ENCODE peak calls at places on chromosomes 4 and X, in eight cellular contexts. B, V, T, K, O, C, J and U are unnamed samples.

GRCh38 chr4:81314897-81315470 is 100.0 kb upstream of the PRKG2 start:
- DNase-seq in V (no peak), B (no peak), C (no peak), T (peak), J (no peak), K (no peak), O (no peak), U (peak)

GRCh38 chr4:7019367-7019766 is 23.8 kb upstream of the TADA2B start:
- DNase-seq in V (no peak), T (no peak), J (no peak), O (no peak), K (no peak), B (no peak), C (no peak), U (no peak)

GRCh38 chr4:141686929-141687328 is 50.5 kb downstream of the IL15 start:
- DNase-seq in O (no peak), K (no peak), T (no peak), C (no peak), J (no peak), V (no peak), B (no peak), U (no peak)

GRCh38 chrX:123561439-123562215 is 171.2 kb downstream of the THOC2 start:
- DNase-seq in V (no peak), K (no peak), O (no peak), C (no peak), J (no peak), T (no peak), B (no peak), U (no peak)

GRCh38 chr4:156609421-156609820 is 362.2 kb downstream of the PDGFC start:
- DNase-seq in V (no peak), K (no peak), J (no peak), C (no peak), O (no peak), B (no peak), T (no peak), U (no peak)

GRCh38 chr4:3318561-3319021 is 25.8 kb downstream of the RGS12 start:
- DNase-seq in B (no peak), J (no peak), V (no peak), K (no peak), O (no peak), C (no peak), T (no peak), U (no peak)

GRCh38 chr4:15303052-15303641 is 124.7 kb upstream of the C1QTNF7 start:
- DNase-seq in C (peak), O (no peak), B (no peak), V (peak), J (peak), K (no peak), T (peak), U (peak)

GRCh38 chrX:23770142-23770541 is 12.8 kb upstream of the SAT1 start:
- DNase-seq in B (no peak), K (no peak), T (no peak), O (no peak), C (no peak), V (no peak), J (no peak), U (no peak)

GRCh38 chr4:126702747-126703146 is 930.0 kb upstream of the INTU start:
- DNase-seq in T (no peak), C (no peak), J (no peak), V (no peak), B (no peak), K (no peak), O (no peak), U (no peak)

GRCh38 chr4:168507178-168507577 is 10.3 kb downstream of the PALLD start:
- DNase-seq in J (no peak), T (no peak), O (no peak), V (no peak), C (no peak), K (no peak), B (no peak), U (no peak)

GRCh38 chrX:7828594-7828993 is 14.4 kb upstream of the VCX start:
- DNase-seq in B (no peak), V (no peak), J (peak), O (no peak), T (no peak), K (no peak), C (no peak), U (no peak)

GRCh38 chr4:76931576-76932276 is 17.8 kb upstream of the SEPTIN11 start:
- DNase-seq in J (no peak), B (no peak), K (no peak), C (no peak), T (no peak), V (no peak), O (no peak), U (no peak)

GRCh38 chr4:184814686-184815045 is 11.1 kb downstream of the ACSL1 start:
- DNase-seq in J (no peak), T (no peak), C (peak), O (no peak), B (no peak), K (no peak), V (no peak), U (no peak)

GRCh38 chr4:81466841-81467671 is 4.7 kb downstream of the RASGEF1B start:
- DNase-seq in K (peak), C (no peak), B (peak), T (peak), O (peak), J (peak), V (no peak), U (no peak)

GRCh38 chr4:124640037-124640730 is 72.3 kb downstream of the ANKRD50 start:
- DNase-seq in O (no peak), B (no peak), K (no peak), V (peak), J (peak), T (peak), C (peak), U (peak)

GRCh38 chrX:39518451-39519212 is 579.1 kb downstream of the BCOR start:
- DNase-seq in O (peak), V (no peak), T (no peak), C (no peak), K (no peak), J (no peak), B (no peak), U (no peak)

GRCh38 chr4:87908341-87908740 is 67.2 kb upstream of the SPP1 start:
- DNase-seq in J (no peak), V (no peak), O (no peak), C (no peak), T (no peak), K (no peak), B (no peak), U (no peak)

GRCh38 chr4:1050486-1051213 is 39.2 kb downstream of the FGFRL1 start:
- DNase-seq in C (no peak), B (no peak), J (no peak), O (no peak), K (no peak), T (no peak), V (no peak), U (no peak)

GRCh38 chr4:186570193-186570996 is 15.0 kb upstream of the MTNR1A start:
- DNase-seq in K (no peak), T (peak), C (no peak), J (no peak), O (no peak), V (no peak), B (no peak), U (peak)

GRCh38 chr4:47413515-47413914 is 50.0 kb downstream of the COMMD8 start:
- DNase-seq in C (no peak), J (no peak), T (peak), K (no peak), B (no peak), V (no peak), O (no peak), U (peak)

GRCh38 chrX:100895365-100896075 is 21.4 kb upstream of the NOX1 start:
- DNase-seq in O (peak), B (no peak), V (no peak), K (no peak), T (no peak), C (peak), J (peak), U (no peak)

GRCh38 chr4:74316397-74316796 is 8.1 kb downstream of the EPGN start:
- DNase-seq in O (no peak), V (no peak), K (no peak), C (no peak), B (no peak), T (no peak), J (no peak), U (no peak)

GRCh38 chrX:22378296-22378695 is 105.6 kb downstream of the CBLL2 start:
- DNase-seq in J (no peak), K (no peak), C (no peak), T (no peak), V (no peak), O (no peak), B (no peak), U (no peak)

GRCh38 chr4:113548303-113548702 is 213.2 kb downstream of the CAMK2D start:
- DNase-seq in J (no peak), B (no peak), C (no peak), O (no peak), V (no peak), T (no peak), K (no peak), U (no peak)

GRCh38 chr4:155433636-155434360 is 57.0 kb upstream of the MAP9 start:
- DNase-seq in J (peak), K (no peak), C (no peak), V (no peak), O (no peak), B (no peak), T (peak), U (no peak)

GRCh38 chr4:85964298-85964697 is 395.6 kb downstream of the MAPK10 start:
- DNase-seq in J (no peak), V (no peak), B (no peak), T (no peak), K (no peak), C (no peak), O (no peak), U (no peak)

GRCh38 chr4:141645611-141646340 is 9.4 kb downstream of the IL15 start:
- DNase-seq in J (peak), V (no peak), B (no peak), O (no peak), T (peak), C (no peak), K (no peak), U (peak)

GRCh38 chr4:59904331-59904730 is 1295.8 kb upstream of the ADGRL3 start:
- DNase-seq in J (no peak), O (no peak), T (no peak), K (no peak), V (no peak), B (no peak), C (no peak), U (no peak)

GRCh38 chr4:114272226-114272625 is 292.8 kb upstream of the ARSJ start:
- DNase-seq in V (peak), K (no peak), O (no peak), T (peak), J (peak), B (no peak), C (peak), U (peak)

GRCh38 chrX:124211312-124211942 is 121.0 kb upstream of the TEX13D start:
- DNase-seq in T (peak), O (peak), B (no peak), C (no peak), K (no peak), J (peak), V (peak), U (no peak)

GRCh38 chr4:47209833-47210232 is 178.5 kb downstream of the GABRB1 start:
- DNase-seq in J (peak), V (no peak), C (peak), O (no peak), K (no peak), T (peak), B (no peak), U (peak)

GRCh38 chr4:866761-867390 is 40.9 kb upstream of the CPLX1 start:
- DNase-seq in J (peak), B (no peak), C (peak), T (no peak), V (no peak), K (no peak), O (no peak), U (no peak)

GRCh38 chr4:6916069-6916586 is 6.5 kb downstream of the TBC1D14 start:
- DNase-seq in O (no peak), K (no peak), C (no peak), V (no peak), T (no peak), J (no peak), B (no peak), U (no peak)

GRCh38 chrX:152575331-152575730 is 62.4 kb upstream of the GABRQ start:
- DNase-seq in T (no peak), K (no peak), C (no peak), B (no peak), O (no peak), V (no peak), J (no peak), U (no peak)

GRCh38 chr4:48899950-48900349 is 6.6 kb downstream of the OCIAD2 start:
- DNase-seq in T (no peak), J (no peak), V (no peak), K (no peak), C (no peak), B (no peak), O (no peak), U (no peak)

GRCh38 chrX:12903646-12904045 is 2.8 kb upstream of the TLR8 start:
- DNase-seq in V (no peak), C (no peak), T (no peak), J (no peak), B (no peak), K (no peak), O (no peak), U (no peak)

GRCh38 chr4:151786158-151786495 is 25.3 kb upstream of the GATB start:
- DNase-seq in T (no peak), C (no peak), J (no peak), K (no peak), V (no peak), B (no peak), O (no peak), U (peak)